ENCODE peak calls at places on chromosomes 12 and 14, in four cellular contexts. One of them, this sample, is unnamed.
A peak's percentile ranks its signal among the peaks of the same experiment; 100 is the strongest.

GRCh38 chr14:80965041-80965440 is 9.6 kb downstream of the TSHR start:
- DNase-seq in ascending aorta: no peak
- DNase-seq in A549: no peak
- DNase-seq in CD8-positive, alpha-beta memory T cell: no peak
- DNase-seq in this sample: no peak

GRCh38 chr14:22536853-22537338 is 52.1 kb downstream of the DAD1 start:
- DNase-seq in ascending aorta: peak; percentile 71
- DNase-seq in A549: peak; percentile 90
- DNase-seq in CD8-positive, alpha-beta memory T cell: peak; percentile 90
- DNase-seq in this sample: peak; percentile 57

GRCh38 chr14:22300646-22301045 is 288.4 kb downstream of the DAD1 start:
- DNase-seq in ascending aorta: no peak
- DNase-seq in A549: no peak
- DNase-seq in CD8-positive, alpha-beta memory T cell: no peak
- DNase-seq in this sample: no peak

GRCh38 chr12:123502163-123502562 is 31.4 kb downstream of the RILPL1 start:
- DNase-seq in ascending aorta: no peak
- DNase-seq in A549: no peak
- DNase-seq in CD8-positive, alpha-beta memory T cell: no peak
- DNase-seq in this sample: no peak

GRCh38 chr12:78697817-78698415 is 166.7 kb upstream of the SYT1 start:
- DNase-seq in ascending aorta: no peak
- DNase-seq in A549: no peak
- DNase-seq in CD8-positive, alpha-beta memory T cell: no peak
- DNase-seq in this sample: no peak

GRCh38 chr14:100604126-100604501 is 16.9 kb upstream of the BEGAIN start:
- DNase-seq in ascending aorta: no peak
- DNase-seq in A549: no peak
- DNase-seq in CD8-positive, alpha-beta memory T cell: no peak
- DNase-seq in this sample: no peak

GRCh38 chr12:65825573-65826512 is 1.6 kb downstream of the HMGA2 start:
- DNase-seq in ascending aorta: no peak
- DNase-seq in A549: peak; percentile 34
- DNase-seq in CD8-positive, alpha-beta memory T cell: no peak
- DNase-seq in this sample: peak; percentile 41

GRCh38 chr14:94177806-94178205 is 3.7 kb downstream of the PPP4R4 start:
- DNase-seq in ascending aorta: no peak
- DNase-seq in A549: no peak
- DNase-seq in CD8-positive, alpha-beta memory T cell: no peak
- DNase-seq in this sample: no peak

GRCh38 chr12:116381240-116381743 is 103.8 kb upstream of the MED13L start:
- DNase-seq in ascending aorta: no peak
- DNase-seq in A549: no peak
- DNase-seq in CD8-positive, alpha-beta memory T cell: no peak
- DNase-seq in this sample: no peak

GRCh38 chr12:51777457-51777856 is 71.1 kb downstream of the FIGNL2 start:
- DNase-seq in ascending aorta: no peak
- DNase-seq in A549: no peak
- DNase-seq in CD8-positive, alpha-beta memory T cell: no peak
- DNase-seq in this sample: peak; percentile 17

GRCh38 chr12:80551897-80552296 is 107.9 kb downstream of the PTPRQ start:
- DNase-seq in ascending aorta: no peak
- DNase-seq in A549: peak; percentile 4
- DNase-seq in CD8-positive, alpha-beta memory T cell: no peak
- DNase-seq in this sample: no peak

GRCh38 chr14:65137648-65138317 is 35.5 kb upstream of the MAX start:
- DNase-seq in ascending aorta: no peak
- DNase-seq in A549: no peak
- DNase-seq in CD8-positive, alpha-beta memory T cell: no peak
- DNase-seq in this sample: peak; percentile 22

GRCh38 chr12:26121841-26122680 is 2.8 kb downstream of the BHLHE41 start:
- DNase-seq in ascending aorta: no peak
- DNase-seq in A549: no peak
- DNase-seq in CD8-positive, alpha-beta memory T cell: no peak
- DNase-seq in this sample: no peak

GRCh38 chr14:90495357-90496276 is 98.8 kb downstream of the CALM1 start:
- DNase-seq in ascending aorta: no peak
- DNase-seq in A549: peak; percentile 67
- DNase-seq in CD8-positive, alpha-beta memory T cell: peak; percentile 57
- DNase-seq in this sample: peak; percentile 59

GRCh38 chr14:53539489-53540126 is 386.5 kb upstream of the DDHD1 start:
- DNase-seq in ascending aorta: no peak
- DNase-seq in A549: peak; percentile 53
- DNase-seq in CD8-positive, alpha-beta memory T cell: no peak
- DNase-seq in this sample: peak; percentile 77

GRCh38 chr14:77923131-77923933 is 123.4 kb downstream of the ADCK1 start:
- DNase-seq in ascending aorta: no peak
- DNase-seq in A549: no peak
- DNase-seq in CD8-positive, alpha-beta memory T cell: no peak
- DNase-seq in this sample: no peak

GRCh38 chr12:27626239-27626638 is 70.0 kb upstream of the REP15 start:
- DNase-seq in ascending aorta: no peak
- DNase-seq in A549: no peak
- DNase-seq in CD8-positive, alpha-beta memory T cell: no peak
- DNase-seq in this sample: no peak

GRCh38 chr12:109888179-109889020 is 8.1 kb upstream of the GLTP start:
- DNase-seq in ascending aorta: no peak
- DNase-seq in A549: peak; percentile 66
- DNase-seq in CD8-positive, alpha-beta memory T cell: peak; percentile 52
- DNase-seq in this sample: no peak

DNA sequence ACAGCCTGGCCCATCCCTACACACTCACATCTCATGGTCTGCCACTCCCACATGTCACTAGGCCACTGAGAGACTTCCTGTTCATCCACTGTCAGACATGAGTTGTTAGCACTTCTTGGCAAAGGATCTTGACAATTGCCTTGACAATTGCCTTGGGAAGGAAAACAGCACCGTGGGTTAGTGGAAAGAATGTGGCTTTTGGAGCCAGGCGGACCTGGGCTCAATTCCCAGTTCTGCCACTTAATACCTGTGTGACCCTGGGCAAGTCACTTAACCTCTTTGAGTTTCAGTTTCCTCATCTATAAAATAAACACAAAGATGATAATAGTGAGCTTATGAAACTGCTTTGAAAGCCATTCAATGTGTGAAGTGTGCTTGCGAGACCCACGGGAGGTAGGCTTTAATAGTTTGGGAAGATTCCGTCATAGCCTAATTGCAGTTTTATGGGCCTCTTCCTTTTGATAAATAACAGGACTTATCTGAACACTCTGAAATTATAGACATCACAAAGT is 250.4 kb downstream of the C12orf75 start:
- DNase-seq in ascending aorta: no peak
- DNase-seq in A549: no peak
- DNase-seq in CD8-positive, alpha-beta memory T cell: no peak
- DNase-seq in this sample: peak; percentile 17
- H3K4me1 ChIP-seq in ascending aorta: no peaks in the 10 kb centered on the region
- H3K4me1 ChIP-seq in A549: no peaks in the 10 kb centered on the region
- H3K4me1 ChIP-seq in CD8-positive, alpha-beta memory T cell: no peaks in the 10 kb centered on the region
- H3K4me1 ChIP-seq in this sample: no peaks in the 10 kb centered on the region

GRCh38 chr12:40054554-40055226 is 51.2 kb downstream of the SLC2A13 start:
- DNase-seq in ascending aorta: no peak
- DNase-seq in A549: peak; percentile 21
- DNase-seq in CD8-positive, alpha-beta memory T cell: no peak
- DNase-seq in this sample: no peak

GRCh38 chr12:40055776-40056175 is 50.1 kb downstream of the SLC2A13 start:
- DNase-seq in ascending aorta: no peak
- DNase-seq in A549: no peak
- DNase-seq in CD8-positive, alpha-beta memory T cell: no peak
- DNase-seq in this sample: no peak

GRCh38 chr12:40056357-40056756 is 49.5 kb downstream of the SLC2A13 start:
- DNase-seq in ascending aorta: no peak
- DNase-seq in A549: no peak
- DNase-seq in CD8-positive, alpha-beta memory T cell: no peak
- DNase-seq in this sample: no peak

GRCh38 chr12:40058721-40059190 is 47.1 kb downstream of the SLC2A13 start:
- DNase-seq in ascending aorta: no peak
- DNase-seq in A549: no peak
- DNase-seq in CD8-positive, alpha-beta memory T cell: no peak
- DNase-seq in this sample: no peak

DNA sequence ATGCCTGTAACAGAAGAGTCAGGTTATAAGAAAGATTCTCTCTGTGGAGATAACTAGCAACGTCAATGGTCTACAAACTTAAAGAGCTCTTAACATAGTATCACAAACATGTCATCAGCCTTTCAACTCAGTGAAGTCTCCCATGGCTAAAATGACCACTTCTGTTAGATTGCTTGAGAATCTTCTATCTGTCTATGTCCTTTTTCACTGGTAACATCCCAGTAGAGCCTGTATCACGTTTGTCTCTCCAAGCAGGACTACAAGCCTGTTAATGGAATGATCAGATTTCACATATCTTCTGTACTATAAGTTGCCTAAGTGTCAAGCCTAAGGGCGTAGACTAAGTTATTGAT is 50.7 kb downstream of the SLC2A13 start:
- DNase-seq in ascending aorta: no peak
- DNase-seq in A549: no peak
- DNase-seq in CD8-positive, alpha-beta memory T cell: no peak
- DNase-seq in this sample: no peak
- H3K4me3 ChIP-seq in ascending aorta: no peak overlapping the region
- H3K4me3 ChIP-seq in A549: no peak overlapping the region
- H3K4me3 ChIP-seq in CD8-positive, alpha-beta memory T cell: no peak overlapping the region
- H3K4me3 ChIP-seq in this sample: no peak overlapping the region

DNA sequence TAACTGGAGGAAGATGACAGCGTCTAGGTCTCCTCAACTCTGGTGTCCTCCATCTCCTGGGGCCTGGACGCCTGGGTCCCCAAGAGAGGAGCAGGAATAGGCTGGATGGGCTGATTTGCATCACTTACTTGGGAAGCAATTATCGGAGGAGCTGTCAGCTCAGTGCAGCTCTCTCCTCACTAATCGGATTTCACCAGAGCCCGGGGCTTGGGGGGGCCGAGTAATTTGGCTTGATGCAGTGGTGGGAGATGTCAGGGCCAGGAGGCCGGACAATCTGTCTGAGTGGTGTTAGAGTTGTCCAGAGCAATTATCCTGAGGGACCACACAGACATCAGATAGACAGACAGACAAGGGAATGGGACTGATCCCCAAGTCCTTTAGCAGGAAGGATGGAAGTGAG is 4.7 kb upstream of the SMUG1 start:
- DNase-seq in ascending aorta: no peak
- DNase-seq in A549: no peak
- DNase-seq in CD8-positive, alpha-beta memory T cell: no peak
- DNase-seq in this sample: no peak
- H3K4me1 ChIP-seq in ascending aorta: no peaks in the 10 kb centered on the region
- H3K4me1 ChIP-seq in A549: peaks cover 21% of the 10 kb centered on the region
- H3K4me1 ChIP-seq in CD8-positive, alpha-beta memory T cell: peaks cover 9% of the 10 kb centered on the region
- H3K4me1 ChIP-seq in this sample: no peaks in the 10 kb centered on the region

GRCh38 chr12:5428332-5429221 is 3.3 kb upstream of the NTF3 start:
- DNase-seq in ascending aorta: no peak
- DNase-seq in A549: no peak
- DNase-seq in CD8-positive, alpha-beta memory T cell: no peak
- DNase-seq in this sample: peak; percentile 56
- H3K4me3 ChIP-seq in ascending aorta: no peak overlapping the region
- H3K4me3 ChIP-seq in A549: no peak overlapping the region
- H3K4me3 ChIP-seq in CD8-positive, alpha-beta memory T cell: no peak overlapping the region
- H3K4me3 ChIP-seq in this sample: no peak overlapping the region

DNA sequence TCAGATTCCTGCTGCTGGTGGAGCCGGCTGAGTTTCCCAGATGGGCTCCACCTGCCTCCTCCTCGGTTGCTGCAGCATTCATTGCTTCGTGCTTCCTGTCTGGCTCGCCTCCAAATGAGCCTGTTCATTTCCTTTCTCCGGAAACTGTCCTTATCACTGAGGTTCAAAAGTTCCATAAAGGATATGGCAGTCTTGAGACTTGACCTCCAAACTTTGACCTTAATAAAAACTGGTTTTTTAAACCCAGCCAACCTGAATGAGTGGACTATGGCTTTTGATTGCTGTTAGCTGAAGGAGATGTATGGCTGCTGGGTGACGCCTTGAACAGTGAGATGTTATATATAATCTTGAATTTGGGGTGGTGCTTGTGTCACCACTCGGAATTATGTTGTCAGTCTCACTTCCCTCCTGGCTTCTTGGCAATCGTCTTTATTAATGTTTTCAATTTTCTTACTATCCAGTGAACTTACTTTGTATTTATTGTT is 62.7 kb downstream of the RASSF3 start:
- DNase-seq in ascending aorta: no peak
- DNase-seq in A549: no peak
- DNase-seq in CD8-positive, alpha-beta memory T cell: peak; percentile 62
- DNase-seq in this sample: peak; percentile 98
- H3K4me1 ChIP-seq in ascending aorta: peaks cover 81% of the 10 kb centered on the region
- H3K4me1 ChIP-seq in A549: peaks cover 96% of the 10 kb centered on the region
- H3K4me1 ChIP-seq in CD8-positive, alpha-beta memory T cell: peaks cover 94% of the 10 kb centered on the region
- H3K4me1 ChIP-seq in this sample: peaks cover 53% of the 10 kb centered on the region

GRCh38 chr12:11581179-11581755 is 68.2 kb upstream of the ETV6 start:
- DNase-seq in ascending aorta: no peak
- DNase-seq in A549: peak; percentile 43
- DNase-seq in CD8-positive, alpha-beta memory T cell: peak; percentile 66
- DNase-seq in this sample: peak; percentile 64
- H3K4me3 ChIP-seq in ascending aorta: no peak overlapping the region
- H3K4me3 ChIP-seq in A549: no peak overlapping the region
- H3K4me3 ChIP-seq in CD8-positive, alpha-beta memory T cell: no peak overlapping the region
- H3K4me3 ChIP-seq in this sample: no peak overlapping the region

GRCh38 chr12:22702690-22703089 is 77.7 kb downstream of the ETNK1 start:
- DNase-seq in ascending aorta: no peak
- DNase-seq in A549: no peak
- DNase-seq in CD8-positive, alpha-beta memory T cell: no peak
- DNase-seq in this sample: no peak

DNA sequence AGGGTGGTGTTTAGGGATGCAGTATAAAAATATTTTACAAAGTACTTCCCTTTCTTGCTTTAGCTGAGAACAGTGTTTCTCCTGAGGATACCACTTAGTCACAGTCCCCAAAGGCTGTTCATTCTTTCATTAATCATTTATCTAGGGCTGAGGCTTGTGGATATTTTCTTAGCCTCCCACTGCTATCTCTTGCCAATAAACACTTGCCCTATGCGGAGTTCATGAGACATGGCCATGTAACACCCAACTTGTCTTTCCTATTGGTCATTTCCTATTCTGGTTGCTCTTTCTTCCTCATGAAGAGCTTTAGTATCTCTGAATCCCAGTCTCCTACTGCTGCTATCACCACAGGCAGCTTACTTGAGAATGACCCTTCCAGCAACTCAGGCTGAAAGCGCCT is 75.2 kb downstream of the ETNK1 start:
- DNase-seq in ascending aorta: no peak
- DNase-seq in A549: peak; percentile 9
- DNase-seq in CD8-positive, alpha-beta memory T cell: no peak
- DNase-seq in this sample: no peak
- H3K4me1 ChIP-seq in ascending aorta: no peaks in the 10 kb centered on the region
- H3K4me1 ChIP-seq in A549: peaks cover 8% of the 10 kb centered on the region
- H3K4me1 ChIP-seq in CD8-positive, alpha-beta memory T cell: no peaks in the 10 kb centered on the region
- H3K4me1 ChIP-seq in this sample: no peaks in the 10 kb centered on the region